ENCODE peak calls at places on chromosomes 5 and 9, in seven cellular contexts. O is T-cell; W is coronary artery; B is dorsolateral prefrontal cortex; D is activated B cell treated with CpG ODN at 0.5 μM for 24 hours; X is COR-L47; R is stimulated activated CD4-positive, alpha-beta T cell treated with anti-CD3 and anti-CD28 coated beads, Interleukin-1b, Interleukin-23, amount 100 ng/mL, for 1 hour. L is an unnamed sample.

GRCh38 chr5:96439477-96440184 is 6.6 kb upstream of the PCSK1 start:
- DNase-seq in O (no peak), W (no peak), B (no peak), D (no peak), X (no peak), R (no peak), L (no peak)

GRCh38 chr5:65721050-65721774 is 697 bp downstream of the SGTB start:
- DNase-seq in O (no peak), W (peak; percentile 80), B (peak; percentile 61), D (peak; percentile 17), X (peak; percentile 64), R (no peak), L (peak; percentile 69)

GRCh38 chr5:122673343-122673742 is 101.5 kb upstream of the SNX2 start:
- DNase-seq in O (no peak), W (no peak), B (no peak), D (no peak), X (no peak), R (no peak), L (no peak)

GRCh38 chr9:69054989-69055388 is 19.4 kb downstream of the FXN start:
- DNase-seq in O (no peak), W (no peak), B (no peak), D (no peak), X (no peak), R (no peak), L (no peak)

GRCh38 chr5:160703547-160704189 is 148.3 kb downstream of the ATP10B start:
- DNase-seq in O (no peak), W (no peak), B (no peak), D (no peak), X (no peak), R (no peak), L (no peak)

GRCh38 chr5:132677191-132677590 is 3.4 kb downstream of the IL4 start:
- DNase-seq in O (no peak), W (peak; percentile 92), B (no peak), D (no peak), X (no peak), R (no peak), L (peak; percentile 93)

GRCh38 chr5:134526483-134527155 is 1.1 kb downstream of the JADE2 start:
- DNase-seq in O (peak; percentile 34), W (peak; percentile 87), B (peak; percentile 87), D (peak; percentile 71), X (peak; percentile 79), R (peak; percentile 56), L (peak; percentile 76)

GRCh38 chr9:92734931-92735906 is 29.4 kb downstream of the BICD2 start:
- DNase-seq in O (no peak), W (peak; percentile 57), B (no peak), D (no peak), X (no peak), R (no peak), L (no peak)

GRCh38 chr9:36781532-36781931 is 208.8 kb downstream of the MELK start:
- DNase-seq in O (no peak), W (no peak), B (no peak), D (no peak), X (no peak), R (no peak), L (peak; percentile 78)

GRCh38 chr9:114844766-114845165 is 38.9 kb upstream of the TNFSF15 start:
- DNase-seq in O (no peak), W (no peak), B (no peak), D (no peak), X (no peak), R (no peak), L (no peak)

GRCh38 chr9:127878001-127878651 is 651 bp upstream of the AK1 start:
- DNase-seq in O (no peak), W (no peak), B (no peak), D (no peak), X (no peak), R (no peak), L (no peak)

GRCh38 chr9:18587988-18588387 is 114.0 kb downstream of the ADAMTSL1 start:
- DNase-seq in O (no peak), W (no peak), B (no peak), D (no peak), X (no peak), R (no peak), L (no peak)

GRCh38 chr5:120852222-120852860 is 388.2 kb downstream of the PRR16 start:
- DNase-seq in O (no peak), W (no peak), B (no peak), D (no peak), X (no peak), R (no peak), L (no peak)

GRCh38 chr5:1594336-1595106 is 70.8 kb upstream of the LPCAT1 start:
- DNase-seq in O (peak; percentile 72), W (no peak), B (peak; percentile 74), D (peak; percentile 81), X (peak; percentile 86), R (peak; percentile 29), L (peak; percentile 91)